ENCODE peak calls at places on chromosomes 5 and 9, in nine cellular contexts. One of them, this sample, is unnamed.

GRCh38 chr5:54360089-54360488 is 49.7 kb upstream of the ARL15 start:
- DNase-seq in heart right ventricle: no peak
- DNase-seq in pancreas: no peak
- DNase-seq in tibial nerve: no peak
- DNase-seq in ovary: no peak
- DNase-seq in astrocyte of the cerebellum: no peak
- DNase-seq in lower leg skin: peak
- DNase-seq in fibroblast of lung: peak
- DNase-seq in astrocyte: peak
- DNase-seq in this sample: no peak

GRCh38 chr5:78417026-78417425 is 56.6 kb downstream of the SCAMP1 start:
- DNase-seq in astrocyte of the cerebellum: no peak
- DNase-seq in ovary: no peak
- DNase-seq in heart right ventricle: no peak
- DNase-seq in pancreas: no peak
- DNase-seq in lower leg skin: no peak
- DNase-seq in astrocyte: peak
- DNase-seq in fibroblast of lung: no peak
- DNase-seq in tibial nerve: no peak
- DNase-seq in this sample: no peak

GRCh38 chr9:77977210-77977611 is 54.4 kb downstream of the GNAQ start:
- DNase-seq in fibroblast of lung: peak
- DNase-seq in ovary: peak
- DNase-seq in tibial nerve: peak
- DNase-seq in pancreas: peak
- DNase-seq in astrocyte: peak
- DNase-seq in heart right ventricle: peak
- DNase-seq in astrocyte of the cerebellum: peak
- DNase-seq in lower leg skin: peak
- DNase-seq in this sample: peak

GRCh38 chr5:35855221-35855620 is 1.5 kb upstream of the IL7R start:
- DNase-seq in astrocyte of the cerebellum: no peak
- DNase-seq in pancreas: no peak
- DNase-seq in lower leg skin: no peak
- DNase-seq in fibroblast of lung: no peak
- DNase-seq in tibial nerve: no peak
- DNase-seq in heart right ventricle: no peak
- DNase-seq in astrocyte: no peak
- DNase-seq in ovary: no peak
- DNase-seq in this sample: no peak

GRCh38 chr5:134578578-134579283 is 53.3 kb downstream of the JADE2 start:
- DNase-seq in tibial nerve: no peak
- DNase-seq in astrocyte: no peak
- DNase-seq in fibroblast of lung: no peak
- DNase-seq in lower leg skin: no peak
- DNase-seq in heart right ventricle: no peak
- DNase-seq in astrocyte of the cerebellum: no peak
- DNase-seq in pancreas: no peak
- DNase-seq in ovary: no peak
- DNase-seq in this sample: no peak

GRCh38 chr5:164475339-164475977 is 970.0 kb downstream of the MAT2B start:
- DNase-seq in astrocyte of the cerebellum: peak
- DNase-seq in tibial nerve: no peak
- DNase-seq in fibroblast of lung: peak
- DNase-seq in astrocyte: peak
- DNase-seq in ovary: no peak
- DNase-seq in heart right ventricle: no peak
- DNase-seq in lower leg skin: no peak
- DNase-seq in pancreas: no peak
- DNase-seq in this sample: no peak

GRCh38 chr5:34684281-34684979 is 28.3 kb downstream of the RAI14 start:
- DNase-seq in fibroblast of lung: peak
- DNase-seq in ovary: no peak
- DNase-seq in heart right ventricle: no peak
- DNase-seq in astrocyte: peak
- DNase-seq in pancreas: peak
- DNase-seq in astrocyte of the cerebellum: peak
- DNase-seq in tibial nerve: no peak
- DNase-seq in lower leg skin: no peak
- DNase-seq in this sample: peak

GRCh38 chr9:125990186-125990792 is 243.1 kb downstream of the PBX3 start:
- DNase-seq in tibial nerve: no peak
- DNase-seq in fibroblast of lung: no peak
- DNase-seq in lower leg skin: no peak
- DNase-seq in heart right ventricle: no peak
- DNase-seq in astrocyte of the cerebellum: no peak
- DNase-seq in pancreas: no peak
- DNase-seq in ovary: no peak
- DNase-seq in astrocyte: no peak
- DNase-seq in this sample: peak

GRCh38 chr5:149062371-149063016 is 368 bp downstream of the SH3TC2 start:
- DNase-seq in astrocyte of the cerebellum: no peak
- DNase-seq in ovary: no peak
- DNase-seq in pancreas: no peak
- DNase-seq in fibroblast of lung: peak
- DNase-seq in astrocyte: peak
- DNase-seq in heart right ventricle: no peak
- DNase-seq in lower leg skin: peak
- DNase-seq in tibial nerve: no peak
- DNase-seq in this sample: peak

GRCh38 chr5:159082491-159082890 is 17.2 kb downstream of the EBF1 start:
- DNase-seq in astrocyte of the cerebellum: no peak
- DNase-seq in ovary: no peak
- DNase-seq in heart right ventricle: no peak
- DNase-seq in lower leg skin: no peak
- DNase-seq in astrocyte: no peak
- DNase-seq in tibial nerve: no peak
- DNase-seq in pancreas: no peak
- DNase-seq in fibroblast of lung: no peak
- DNase-seq in this sample: no peak

GRCh38 chr5:1374680-1375055 is 29.8 kb upstream of the CLPTM1L start:
- DNase-seq in pancreas: peak
- DNase-seq in heart right ventricle: no peak
- DNase-seq in tibial nerve: no peak
- DNase-seq in lower leg skin: no peak
- DNase-seq in fibroblast of lung: peak
- DNase-seq in astrocyte: no peak
- DNase-seq in ovary: no peak
- DNase-seq in astrocyte of the cerebellum: no peak
- DNase-seq in this sample: no peak

GRCh38 chr9:75830303-75830702 is 60.2 kb upstream of the PCSK5 start:
- DNase-seq in pancreas: no peak
- DNase-seq in astrocyte: no peak
- DNase-seq in tibial nerve: no peak
- DNase-seq in lower leg skin: no peak
- DNase-seq in ovary: no peak
- DNase-seq in fibroblast of lung: no peak
- DNase-seq in heart right ventricle: no peak
- DNase-seq in astrocyte of the cerebellum: no peak
- DNase-seq in this sample: no peak

GRCh38 chr5:103918668-103919367 is 356.2 kb upstream of the NUDT12 start:
- DNase-seq in astrocyte of the cerebellum: peak
- DNase-seq in tibial nerve: no peak
- DNase-seq in pancreas: no peak
- DNase-seq in fibroblast of lung: peak
- DNase-seq in heart right ventricle: no peak
- DNase-seq in lower leg skin: no peak
- DNase-seq in astrocyte: peak
- DNase-seq in ovary: no peak
- DNase-seq in this sample: no peak

GRCh38 chr9:124281934-124282351 is 24.2 kb downstream of the NEK6 start:
- DNase-seq in lower leg skin: peak
- DNase-seq in astrocyte: peak
- DNase-seq in astrocyte of the cerebellum: peak
- DNase-seq in ovary: no peak
- DNase-seq in tibial nerve: no peak
- DNase-seq in fibroblast of lung: no peak
- DNase-seq in pancreas: no peak
- DNase-seq in heart right ventricle: no peak
- DNase-seq in this sample: no peak

GRCh38 chr9:92713528-92713927 is 43.6 kb upstream of the IPPK start:
- DNase-seq in astrocyte of the cerebellum: no peak
- DNase-seq in lower leg skin: no peak
- DNase-seq in tibial nerve: no peak
- DNase-seq in heart right ventricle: no peak
- DNase-seq in pancreas: no peak
- DNase-seq in fibroblast of lung: no peak
- DNase-seq in astrocyte: no peak
- DNase-seq in ovary: no peak
- DNase-seq in this sample: no peak

GRCh38 chr9:6133346-6134063 is 82.1 kb upstream of the IL33 start:
- DNase-seq in pancreas: no peak
- DNase-seq in astrocyte of the cerebellum: peak
- DNase-seq in tibial nerve: no peak
- DNase-seq in fibroblast of lung: no peak
- DNase-seq in lower leg skin: no peak
- DNase-seq in heart right ventricle: no peak
- DNase-seq in astrocyte: peak
- DNase-seq in ovary: no peak
- DNase-seq in this sample: no peak

GRCh38 chr9:85586684-85587083 is 155.1 kb downstream of the AGTPBP1 start:
- DNase-seq in pancreas: no peak
- DNase-seq in heart right ventricle: no peak
- DNase-seq in astrocyte: no peak
- DNase-seq in tibial nerve: no peak
- DNase-seq in ovary: no peak
- DNase-seq in lower leg skin: no peak
- DNase-seq in fibroblast of lung: no peak
- DNase-seq in astrocyte of the cerebellum: no peak
- DNase-seq in this sample: no peak

GRCh38 chr9:122777935-122778671 is 10.6 kb upstream of the OR5C1 start:
- DNase-seq in astrocyte of the cerebellum: no peak
- DNase-seq in heart right ventricle: no peak
- DNase-seq in tibial nerve: no peak
- DNase-seq in pancreas: no peak
- DNase-seq in ovary: no peak
- DNase-seq in lower leg skin: no peak
- DNase-seq in astrocyte: peak
- DNase-seq in fibroblast of lung: no peak
- DNase-seq in this sample: no peak

GRCh38 chr5:76427481-76428140 is 24.5 kb downstream of the IQGAP2 start:
- DNase-seq in fibroblast of lung: no peak
- DNase-seq in lower leg skin: no peak
- DNase-seq in ovary: no peak
- DNase-seq in heart right ventricle: no peak
- DNase-seq in astrocyte of the cerebellum: no peak
- DNase-seq in tibial nerve: no peak
- DNase-seq in pancreas: no peak
- DNase-seq in astrocyte: no peak
- DNase-seq in this sample: no peak
- H3K4me3 ChIP-seq in fibroblast of lung: no peak
- H3K4me3 ChIP-seq in lower leg skin: no peak
- H3K4me3 ChIP-seq in ovary: no peak
- H3K4me3 ChIP-seq in heart right ventricle: no peak
- H3K4me3 ChIP-seq in astrocyte of the cerebellum: no peak
- H3K4me3 ChIP-seq in tibial nerve: no peak
- H3K4me3 ChIP-seq in pancreas: no peak
- H3K4me3 ChIP-seq in astrocyte: no peak
- H3K4me3 ChIP-seq in this sample: no peak

GRCh38 chr9:128825923-128826702 is 3.5 kb downstream of the SPOUT1 start:
- DNase-seq in astrocyte: no peak
- DNase-seq in pancreas: no peak
- DNase-seq in ovary: no peak
- DNase-seq in lower leg skin: no peak
- DNase-seq in heart right ventricle: no peak
- DNase-seq in astrocyte of the cerebellum: no peak
- DNase-seq in fibroblast of lung: no peak
- DNase-seq in tibial nerve: no peak
- DNase-seq in this sample: no peak
- TF ChIP-seq CTCF in astrocyte: no peak
- TF ChIP-seq CTCF in pancreas: no peak
- TF ChIP-seq CTCF in ovary: no peak
- TF ChIP-seq CTCF in lower leg skin: no peak
- TF ChIP-seq CTCF in heart right ventricle: no peak
- TF ChIP-seq CTCF in astrocyte of the cerebellum: no peak
- TF ChIP-seq CTCF in fibroblast of lung: no peak
- TF ChIP-seq CTCF in tibial nerve: no peak
- TF ChIP-seq CTCF in this sample: no peak

GRCh38 chr5:75668988-75669760 is 48.1 kb downstream of the POC5 start:
- DNase-seq in lower leg skin: no peak
- DNase-seq in heart right ventricle: no peak
- DNase-seq in tibial nerve: no peak
- DNase-seq in fibroblast of lung: no peak
- DNase-seq in pancreas: peak
- DNase-seq in astrocyte: peak
- DNase-seq in ovary: peak
- DNase-seq in astrocyte of the cerebellum: no peak
- DNase-seq in this sample: no peak
- H3K4me3 ChIP-seq in lower leg skin: no peak
- H3K4me3 ChIP-seq in heart right ventricle: peak
- H3K4me3 ChIP-seq in tibial nerve: peak
- H3K4me3 ChIP-seq in fibroblast of lung: no peak
- H3K4me3 ChIP-seq in pancreas: peak
- H3K4me3 ChIP-seq in astrocyte: peak
- H3K4me3 ChIP-seq in ovary: no peak
- H3K4me3 ChIP-seq in astrocyte of the cerebellum: no peak
- H3K4me3 ChIP-seq in this sample: peak

GRCh38 chr5:81350507-81350906 is 43.4 kb downstream of the ACOT12 start:
- DNase-seq in astrocyte: no peak
- DNase-seq in astrocyte of the cerebellum: no peak
- DNase-seq in tibial nerve: no peak
- DNase-seq in ovary: no peak
- DNase-seq in fibroblast of lung: no peak
- DNase-seq in lower leg skin: no peak
- DNase-seq in heart right ventricle: no peak
- DNase-seq in pancreas: no peak
- DNase-seq in this sample: no peak

GRCh38 chr5:81349161-81349560 is 44.8 kb downstream of the ACOT12 start:
- DNase-seq in lower leg skin: no peak
- DNase-seq in astrocyte of the cerebellum: no peak
- DNase-seq in heart right ventricle: no peak
- DNase-seq in tibial nerve: no peak
- DNase-seq in astrocyte: no peak
- DNase-seq in fibroblast of lung: no peak
- DNase-seq in ovary: no peak
- DNase-seq in pancreas: no peak
- DNase-seq in this sample: no peak

GRCh38 chr5:81344736-81345135 is 43.3 kb downstream of the ZCCHC9 start:
- DNase-seq in heart right ventricle: no peak
- DNase-seq in tibial nerve: no peak
- DNase-seq in lower leg skin: no peak
- DNase-seq in ovary: no peak
- DNase-seq in fibroblast of lung: no peak
- DNase-seq in pancreas: no peak
- DNase-seq in astrocyte: no peak
- DNase-seq in astrocyte of the cerebellum: no peak
- DNase-seq in this sample: no peak

DNA sequence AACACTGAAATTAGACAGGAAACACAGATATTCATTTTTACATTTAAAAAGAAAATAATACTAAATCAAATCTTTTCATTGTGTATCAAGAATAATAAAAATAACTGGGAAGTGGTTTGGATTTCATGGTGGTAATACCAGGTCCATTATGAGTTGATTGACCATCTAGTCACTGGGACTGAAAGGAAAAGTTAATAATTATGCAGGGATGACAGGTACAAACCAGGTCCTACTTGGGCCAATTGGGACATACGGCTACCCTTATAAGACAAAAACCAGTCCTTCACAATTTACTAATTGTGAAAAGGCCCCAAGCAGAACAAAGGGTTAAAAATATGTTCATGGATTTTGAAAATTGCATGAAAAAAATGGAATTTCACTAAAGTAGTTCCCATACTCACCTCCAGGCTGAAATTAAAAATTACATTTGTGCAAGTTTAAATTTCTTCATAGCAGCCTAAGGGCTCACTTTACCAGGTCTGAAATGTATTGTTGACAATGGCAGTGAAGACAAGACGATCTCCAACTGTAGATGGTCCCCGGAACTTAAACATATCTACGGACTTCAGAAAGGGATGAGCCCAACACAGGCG is 44.1 kb downstream of the ZCCHC9 start:
- DNase-seq in astrocyte of the cerebellum: no peak
- DNase-seq in pancreas: no peak
- DNase-seq in fibroblast of lung: no peak
- DNase-seq in astrocyte: no peak
- DNase-seq in tibial nerve: no peak
- DNase-seq in heart right ventricle: no peak
- DNase-seq in lower leg skin: no peak
- DNase-seq in ovary: no peak
- DNase-seq in this sample: no peak
- TF ChIP-seq CTCF in astrocyte of the cerebellum: no peak
- TF ChIP-seq CTCF in pancreas: no peak
- TF ChIP-seq CTCF in fibroblast of lung: no peak
- TF ChIP-seq CTCF in astrocyte: no peak
- TF ChIP-seq CTCF in tibial nerve: no peak
- TF ChIP-seq CTCF in heart right ventricle: no peak
- TF ChIP-seq CTCF in lower leg skin: no peak
- TF ChIP-seq CTCF in ovary: no peak
- TF ChIP-seq CTCF in this sample: no peak

This sample was measured in ascending aorta.